ENCODE peak calls at places on chromosomes 4 and X, in four cellular contexts. O is aorta, C is DND-41, V is right atrium auricular region. G is an unnamed sample. For H3K27me3, the result is how much of the 10 kb centered on the place peaks cover.

GRCh38 chr4:166252487-166253402 is 379.7 kb downstream of the TLL1 start:
- DNase-seq in O (no peak), C (no peak), V (no peak), G (no peak)

GRCh38 chr4:177901786-177902185 is 459.5 kb upstream of the AGA start:
- DNase-seq in O (no peak), C (no peak), V (no peak), G (no peak)

GRCh38 chr4:134777626-134778025 is 576.0 kb upstream of the PABPC4L start:
- DNase-seq in O (no peak), C (no peak), V (no peak), G (no peak)

GRCh38 chr4:53672873-53673272 is 81.6 kb upstream of the LNX1 start:
- DNase-seq in O (no peak), C (no peak), V (no peak), G (no peak)

GRCh38 chrX:108312938-108313337 is 125.3 kb downstream of the COL4A6 start:
- DNase-seq in O (no peak), C (no peak), V (no peak), G (peak)

GRCh38 chr4:182177166-182177565 is 66.0 kb upstream of the TENM3 start:
- DNase-seq in O (no peak), C (no peak), V (no peak), G (no peak)

GRCh38 chr4:120633810-120634209 is 288.7 kb downstream of the PRDM5 start:
- DNase-seq in O (no peak), C (no peak), V (no peak), G (no peak)

GRCh38 chr4:110164251-110164650 is 34.2 kb downstream of the ELOVL6 start:
- DNase-seq in O (no peak), C (no peak), V (no peak), G (no peak)

GRCh38 chrX:107677501-107677901 is 49.2 kb downstream of the PRPS1 start:
- DNase-seq in O (no peak), C (no peak), V (no peak), G (no peak)

GRCh38 chr4:185730849-185731608 is 81.0 kb downstream of the SORBS2 start:
- DNase-seq in O (no peak), C (no peak), V (no peak), G (no peak)

GRCh38 chr4:4519296-4519898 is 22.5 kb downstream of the STX18 start:
- DNase-seq in O (no peak), C (no peak), V (no peak), G (no peak)

GRCh38 chr4:11904117-11904535 is 475.4 kb upstream of the HS3ST1 start:
- DNase-seq in O (no peak), C (no peak), V (peak), G (peak)

GRCh38 chr4:73764513-73764912 is 24.1 kb downstream of the CXCL8 start:
- DNase-seq in O (no peak), C (no peak), V (no peak), G (no peak)

GRCh38 chr4:46388860-46389259 is 1.1 kb downstream of the GABRA2 start:
- DNase-seq in O (no peak), C (no peak), V (no peak), G (no peak)

GRCh38 chrX:31609130-31609529 is 537.3 kb upstream of the FTHL17 start:
- DNase-seq in O (no peak), C (no peak), V (no peak), G (no peak)

GRCh38 chrX:17564689-17565409 is 172.4 kb upstream of the SCML1 start:
- DNase-seq in O (no peak), C (no peak), V (no peak), G (no peak)

GRCh38 chr4:140286503-140286902 is 86.9 kb upstream of the SCOC start:
- DNase-seq in O (no peak), C (no peak), V (no peak), G (no peak)

GRCh38 chrX:65589304-65589703 is 54.7 kb upstream of the LAS1L start:
- DNase-seq in O (no peak), C (no peak), V (no peak), G (no peak)

GRCh38 chr4:89486042-89486441 is 178.4 kb upstream of the GPRIN3 start:
- DNase-seq in O (no peak), C (no peak), V (no peak), G (no peak)

GRCh38 chr4:99887837-99888236 is 6.4 kb downstream of the LAMTOR3 start:
- DNase-seq in O (no peak), C (no peak), V (no peak), G (no peak)

GRCh38 chrX:151790421-151791160 is 56.0 kb downstream of the CNGA2 start:
- DNase-seq in O (no peak), C (no peak), V (peak), G (no peak)

GRCh38 chr4:73612032-73612431 is 8.2 kb downstream of the RASSF6 start:
- DNase-seq in O (no peak), C (no peak), V (no peak), G (no peak)

GRCh38 chrX:14753436-14753835 is 119.4 kb downstream of the FANCB start:
- DNase-seq in O (no peak), C (no peak), V (no peak), G (no peak)

GRCh38 chr4:38943355-38943754 is 75.7 kb downstream of the FAM114A1 start:
- DNase-seq in O (no peak), C (no peak), V (no peak), G (peak)

GRCh38 chrX:72609313-72609712 is 36.7 kb upstream of the HDAC8 start:
- DNase-seq in O (no peak), C (no peak), V (no peak), G (no peak)

GRCh38 chrX:101260435-101260834 is 30.7 kb downstream of the TAF7L start:
- DNase-seq in O (no peak), C (no peak), V (no peak), G (no peak)

GRCh38 chr4:152458801-152459302 is 77.0 kb downstream of the FBXW7 start:
- DNase-seq in O (no peak), C (peak), V (no peak), G (no peak)

GRCh38 chr4:165720411-165721082 is 152.5 kb upstream of the TLL1 start:
- DNase-seq in O (no peak), C (no peak), V (no peak), G (no peak)

GRCh38 chr4:183329244-183329643 is 7.0 kb upstream of the CLDN24 start:
- DNase-seq in O (no peak), C (no peak), V (no peak), G (no peak)

GRCh38 chr4:55554453-55555030 is 7.8 kb upstream of the CLOCK start:
- DNase-seq in O (no peak), C (no peak), V (no peak), G (no peak)

GRCh38 chr4:110231869-110232268 is 33.5 kb upstream of the ELOVL6 start:
- DNase-seq in O (no peak), C (no peak), V (no peak), G (no peak)

GRCh38 chr4:178255172-178255571 is 812.9 kb upstream of the AGA start:
- DNase-seq in O (no peak), C (no peak), V (no peak), G (no peak)

GRCh38 chr4:2281575-2282343 is 19.9 kb upstream of the MXD4 start:
- DNase-seq in O (peak), C (peak), V (no peak), G (peak)

GRCh38 chrX:13432776-13433605 is 113.1 kb upstream of the ATXN3L start:
- DNase-seq in O (no peak), C (no peak), V (no peak), G (no peak)

GRCh38 chr4:184347251-184348239 is 126.8 kb downstream of the IRF2 start:
- DNase-seq in O (no peak), C (no peak), V (peak), G (no peak)
- H3K4me3 ChIP-seq in O (no peak), C (no peak), V (no peak), G (no peak)

DNA sequence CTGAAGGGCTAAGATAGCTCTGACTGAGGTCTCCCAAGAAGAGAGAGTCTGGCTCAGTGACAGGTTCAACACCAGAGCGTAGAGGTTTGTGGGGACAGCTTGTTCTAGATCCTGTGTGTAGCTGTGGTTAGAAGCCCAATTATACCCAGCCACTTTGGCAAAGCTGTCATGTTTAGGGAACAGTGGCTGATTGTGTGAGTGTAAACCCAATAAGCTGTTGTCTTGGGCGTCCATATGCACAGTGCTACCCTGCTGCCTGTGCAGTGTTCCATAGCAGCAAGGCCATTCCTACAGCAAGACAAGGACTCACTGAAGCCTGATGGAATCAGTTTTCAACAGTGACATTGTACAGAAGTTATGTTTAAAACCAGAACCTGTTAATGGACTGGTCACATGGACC is 11.2 kb upstream of the SCRG1 start:
- DNase-seq in O (no peak), C (no peak), V (no peak), G (no peak)
- H3K27ac ChIP-seq in O (no peak), C (no peak), V (peak), G (no peak)

GRCh38 chr4:1052231-1052671 is 40.8 kb downstream of the FGFRL1 start:
- DNase-seq in O (no peak), C (no peak), V (no peak), G (no peak)
- H3K27me3 ChIP-seq in O (under half), C (under half), V (under half), G (half or more)

GRCh38 chr4:145420595-145421214 is 60.9 kb upstream of the SMAD1 start:
- DNase-seq in O (no peak), C (no peak), V (no peak), G (no peak)
- H3K4me3 ChIP-seq in O (no peak), C (no peak), V (no peak), G (no peak)

DNA sequence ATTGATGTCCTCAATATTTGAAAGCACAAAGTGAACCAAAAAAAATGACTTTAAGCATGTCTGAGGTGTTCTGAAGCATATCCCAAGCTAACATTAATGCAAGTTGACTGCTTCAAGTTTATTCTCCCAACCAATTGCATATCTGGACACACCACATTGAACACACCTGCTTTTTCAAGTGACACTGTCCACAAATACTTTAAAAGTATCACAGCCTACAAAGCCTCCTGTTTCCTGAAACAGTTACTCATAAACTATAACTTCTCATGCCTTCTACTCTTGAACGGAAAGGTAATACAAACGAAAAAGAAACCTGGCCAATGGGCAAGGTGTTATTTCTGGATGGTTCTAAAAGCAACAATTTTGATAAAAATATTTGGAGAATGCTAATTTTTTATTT is 1.1 kb downstream of the CDKL2 start:
- DNase-seq in O (no peak), C (no peak), V (no peak), G (no peak)
- H3K27ac ChIP-seq in O (no peak), C (no peak), V (no peak), G (no peak)

DNA sequence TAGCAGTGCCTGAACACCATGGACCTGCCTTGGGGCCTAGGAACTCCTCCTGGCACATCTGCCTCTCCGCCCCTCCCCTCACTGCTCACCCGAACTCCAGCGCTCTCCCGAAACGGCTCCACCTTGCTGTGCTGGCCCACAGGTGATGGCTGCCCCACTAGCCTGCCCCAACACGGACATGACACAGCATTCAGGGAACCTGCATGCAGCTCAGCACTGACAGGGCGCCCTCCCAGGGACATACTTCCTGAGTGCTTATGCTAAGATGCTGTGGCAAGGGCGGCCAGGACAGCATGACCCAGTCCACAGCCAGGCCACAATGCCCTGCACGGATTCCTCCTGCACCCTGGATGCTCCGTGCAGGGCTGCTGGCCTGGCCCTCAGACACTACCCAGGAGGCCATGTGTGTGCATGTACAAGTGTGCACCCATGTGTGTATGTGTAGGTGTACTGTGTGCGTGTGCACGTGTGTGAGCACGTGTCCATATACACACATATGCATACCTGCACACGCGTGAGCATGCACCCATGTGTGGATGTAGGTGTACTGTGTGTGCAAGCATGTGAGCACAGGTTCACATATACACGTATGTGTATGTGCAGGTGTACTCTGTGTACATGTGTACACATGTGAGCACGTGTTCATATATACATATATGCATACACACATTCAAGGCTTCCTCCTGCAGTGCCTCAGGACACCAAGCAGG is 6.0 kb downstream of the TMEM271 start:
- DNase-seq in O (no peak), C (no peak), V (no peak), G (no peak)
- H3K27me3 ChIP-seq in O (under half), C (under half), V (under half), G (half or more)

GRCh38 chr4:81592698-81593097 is 121.0 kb upstream of the RASGEF1B start:
- DNase-seq in O (no peak), C (no peak), V (no peak), G (no peak)

GRCh38 chr4:81590596-81590995 is 118.9 kb upstream of the RASGEF1B start:
- DNase-seq in O (no peak), C (no peak), V (no peak), G (no peak)

GRCh38 chr4:81595798-81596610 is 124.3 kb upstream of the RASGEF1B start:
- DNase-seq in O (no peak), C (no peak), V (no peak), G (no peak)

GRCh38 chr4:81595287-81595686 is 123.6 kb upstream of the RASGEF1B start:
- DNase-seq in O (no peak), C (no peak), V (no peak), G (no peak)

DNA sequence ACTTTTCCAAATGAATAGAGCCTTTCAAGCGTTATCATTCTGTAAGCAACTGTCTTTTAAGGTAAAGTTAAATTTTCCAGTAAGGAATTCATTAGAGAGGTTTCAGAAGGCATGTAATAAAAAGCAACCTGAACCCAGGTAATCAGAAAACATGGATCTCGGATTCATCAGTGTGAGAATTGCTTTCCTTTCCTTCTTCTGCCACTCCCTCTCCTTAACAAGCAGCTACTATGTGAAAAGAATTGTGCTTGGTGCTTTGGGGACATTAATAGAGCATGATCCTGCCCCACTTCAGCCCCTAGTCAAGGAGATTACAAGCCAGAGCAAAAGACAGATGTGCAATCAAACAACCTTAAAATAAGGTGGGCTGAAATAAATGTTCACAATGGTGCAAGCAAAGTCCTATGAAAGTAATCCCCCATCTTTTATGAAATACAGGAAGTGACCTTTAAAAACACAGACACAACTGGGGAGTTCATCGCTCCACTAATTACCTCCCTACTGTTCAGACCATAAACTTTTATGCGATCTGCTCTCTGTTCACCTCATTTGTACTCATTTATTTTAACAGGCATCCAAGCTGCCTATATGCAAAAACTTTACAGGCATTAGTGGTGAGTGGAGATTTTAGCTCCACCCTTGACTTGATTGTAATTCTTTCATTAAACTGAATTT is 122.9 kb upstream of the RASGEF1B start:
- DNase-seq in O (no peak), C (no peak), V (no peak), G (no peak)
- H3K4me3 ChIP-seq in O (no peak), C (no peak), V (no peak), G (no peak)

DNA sequence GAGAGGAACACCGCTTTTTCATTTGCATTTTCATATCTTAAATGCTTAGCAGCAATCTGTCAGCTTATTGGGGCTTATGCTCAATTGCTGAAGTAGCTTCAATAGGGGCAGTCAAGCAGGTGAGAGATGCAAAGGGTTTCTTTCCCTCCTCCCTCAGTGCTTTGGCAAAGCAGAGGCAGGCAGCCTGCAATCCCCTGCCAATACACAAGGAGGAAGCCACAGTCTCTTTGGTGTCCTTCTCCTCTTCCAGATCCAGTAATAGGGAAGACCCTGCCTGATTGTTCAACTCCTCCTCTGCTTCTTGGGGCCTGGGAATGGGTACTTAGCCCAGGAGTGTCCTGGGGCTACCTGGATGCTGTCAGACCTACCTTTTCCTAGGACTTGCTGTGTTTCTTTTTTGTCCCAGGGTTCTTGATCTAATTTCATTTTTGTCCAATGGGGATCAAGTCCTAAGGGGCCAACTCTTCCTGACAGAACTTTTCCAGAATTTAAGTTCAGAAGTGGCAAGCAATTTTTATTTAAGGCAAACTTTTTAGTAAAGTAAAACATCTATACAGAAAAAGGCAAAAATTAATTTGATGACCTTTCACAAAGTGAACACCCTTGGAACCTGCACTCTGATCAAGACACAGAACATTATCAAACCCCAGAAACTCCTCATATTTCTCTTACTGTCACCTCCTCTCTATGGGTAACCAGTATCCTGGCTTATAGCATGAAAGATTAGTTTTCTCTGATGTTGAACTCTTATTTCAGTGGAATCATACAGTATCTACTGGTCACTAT is 260.3 kb downstream of the PPP3CA start:
- DNase-seq in O (no peak), C (no peak), V (no peak), G (no peak)
- H3K27ac ChIP-seq in O (no peak), C (no peak), V (no peak), G (no peak)

GRCh38 chr4:6369924-6370645 is 100.4 kb downstream of the WFS1 start:
- DNase-seq in O (no peak), C (no peak), V (no peak), G (no peak)
- H3K27me3 ChIP-seq in O (under half), C (under half), V (under half), G (under half)

G was measured in heart right ventricle.